ENCODE peak calls at places on chromosomes 13 and 19, in seven cellular contexts. V, B, Z, S, Y, R and U are unnamed samples.

GRCh38 chr19:5914946-5915781 is 1.1 kb downstream of the CAPS start:
- DNase-seq in V (no peak), B (no peak), Z (peak), S (no peak), Y (peak), R (no peak), U (no peak)

GRCh38 chr19:33193864-33194362 is at the start of gene LRP3:
- DNase-seq in V (no peak), B (no peak), Z (peak), S (peak), Y (peak), R (no peak), U (peak)

GRCh38 chr19:42471554-42472249 is 29.0 kb upstream of the CXCL17 start:
- DNase-seq in V (peak), B (peak), Z (no peak), S (no peak), Y (no peak), R (no peak), U (no peak)

GRCh38 chr19:37930416-37930815 is 23.4 kb downstream of the SIPA1L3 start:
- DNase-seq in V (no peak), B (no peak), Z (no peak), S (no peak), Y (no peak), R (no peak), U (no peak)

GRCh38 chr13:63041640-63042414 is 1626.2 kb upstream of the PCDH20 start:
- DNase-seq in V (no peak), B (no peak), Z (no peak), S (no peak), Y (no peak), R (no peak), U (no peak)

GRCh38 chr13:113320226-113320875 is 23.3 kb downstream of the LAMP1 start:
- DNase-seq in V (no peak), B (no peak), Z (no peak), S (no peak), Y (no peak), R (no peak), U (no peak)

GRCh38 chr13:68056816-68057710 is 826.9 kb upstream of the PCDH9 start:
- DNase-seq in V (peak), B (peak), Z (no peak), S (no peak), Y (no peak), R (no peak), U (no peak)

GRCh38 chr13:80873589-80873988 is 532.7 kb upstream of the SPRY2 start:
- DNase-seq in V (peak), B (no peak), Z (no peak), S (no peak), Y (no peak), R (no peak), U (no peak)

GRCh38 chr19:19595171-19595701 is 23.3 kb downstream of the PBX4 start:
- DNase-seq in V (no peak), B (peak), Z (no peak), S (no peak), Y (no peak), R (no peak), U (no peak)

GRCh38 chr19:13103961-13104847 is 1.5 kb upstream of the LYL1 start:
- DNase-seq in V (no peak), B (no peak), Z (peak), S (no peak), Y (no peak), R (peak), U (peak)

GRCh38 chr13:63517376-63517775 is 2101.7 kb upstream of the PCDH20 start:
- DNase-seq in V (no peak), B (peak), Z (no peak), S (peak), Y (no peak), R (no peak), U (no peak)

GRCh38 chr13:73303858-73304257 is 245.1 kb downstream of the KLF5 start:
- DNase-seq in V (peak), B (peak), Z (no peak), S (no peak), Y (no peak), R (no peak), U (no peak)

GRCh38 chr19:42193706-42194105 is 23.8 kb downstream of the DEDD2 start:
- DNase-seq in V (no peak), B (no peak), Z (no peak), S (no peak), Y (no peak), R (no peak), U (no peak)

GRCh38 chr13:80931118-80931517 is 590.2 kb upstream of the SPRY2 start:
- DNase-seq in V (no peak), B (no peak), Z (no peak), S (no peak), Y (no peak), R (no peak), U (no peak)

GRCh38 chr19:45663800-45664199 is 4.2 kb upstream of the GIPR start:
- DNase-seq in V (no peak), B (no peak), Z (no peak), S (no peak), Y (no peak), R (no peak), U (no peak)

GRCh38 chr19:3531716-3532115 is 7.3 kb upstream of the TEKTIP1 start:
- DNase-seq in V (no peak), B (no peak), Z (no peak), S (no peak), Y (no peak), R (no peak), U (no peak)

GRCh38 chr13:35014606-35015005 is 72.5 kb downstream of the NBEA start:
- DNase-seq in V (no peak), B (no peak), Z (no peak), S (no peak), Y (no peak), R (no peak), U (peak)

GRCh38 chr19:28535352-28535775 is 677.6 kb downstream of the UQCRFS1 start:
- DNase-seq in V (no peak), B (no peak), Z (no peak), S (no peak), Y (no peak), R (no peak), U (no peak)

GRCh38 chr19:13079542-13079986 is 23.1 kb downstream of the LYL1 start:
- DNase-seq in V (no peak), B (peak), Z (no peak), S (peak), Y (no peak), R (no peak), U (no peak)

GRCh38 chr13:93947651-93948050 is 531.8 kb downstream of the DCT start:
- DNase-seq in V (no peak), B (no peak), Z (no peak), S (no peak), Y (no peak), R (no peak), U (no peak)

GRCh38 chr19:16509141-16510061 is 13.2 kb downstream of the C19orf44 start:
- DNase-seq in V (peak), B (no peak), Z (no peak), S (no peak), Y (no peak), R (no peak), U (no peak)

GRCh38 chr13:97223711-97224461 is 1.8 kb downstream of the MBNL2 start:
- DNase-seq in V (peak), B (peak), Z (peak), S (peak), Y (no peak), R (no peak), U (peak)

GRCh38 chr13:99496322-99497142 is 4.7 kb upstream of the TM9SF2 start:
- DNase-seq in V (no peak), B (peak), Z (no peak), S (peak), Y (peak), R (peak), U (no peak)

GRCh38 chr13:27659466-27659865 is 37.8 kb downstream of the POLR1D start:
- DNase-seq in V (no peak), B (no peak), Z (peak), S (no peak), Y (no peak), R (no peak), U (no peak)

GRCh38 chr13:50697746-50698526 is 145.6 kb downstream of the DLEU7 start:
- DNase-seq in V (no peak), B (no peak), Z (no peak), S (no peak), Y (no peak), R (no peak), U (no peak)

GRCh38 chr19:49808762-49809154 is 4.3 kb downstream of the FUZ start:
- DNase-seq in V (peak), B (no peak), Z (peak), S (peak), Y (peak), R (peak), U (no peak)

GRCh38 chr13:57633141-57633949 is 1.8 kb downstream of the PCDH17 start:
- DNase-seq in V (no peak), B (no peak), Z (peak), S (no peak), Y (no peak), R (no peak), U (peak)

GRCh38 chr13:50126378-50127016 is 111.3 kb downstream of the KCNRG start:
- DNase-seq in V (no peak), B (no peak), Z (peak), S (peak), Y (no peak), R (peak), U (no peak)

GRCh38 chr19:41887711-41888382 is 4.9 kb downstream of the ARHGEF1 start:
- DNase-seq in V (peak), B (peak), Z (no peak), S (no peak), Y (peak), R (peak), U (no peak)

GRCh38 chr19:13847033-13847899 is 29.7 kb upstream of the NANOS3 start:
- DNase-seq in V (peak), B (peak), Z (peak), S (peak), Y (peak), R (peak), U (peak)

GRCh38 chr19:3801412-3802096 is 15.4 kb upstream of the MATK start:
- DNase-seq in V (peak), B (no peak), Z (peak), S (no peak), Y (no peak), R (peak), U (peak)

GRCh38 chr13:44967656-44968451 is 21.4 kb downstream of the NUFIP1 start:
- DNase-seq in V (no peak), B (no peak), Z (no peak), S (no peak), Y (no peak), R (no peak), U (peak)

GRCh38 chr19:45492627-45493470 is 4.0 kb downstream of the RTN2 start:
- DNase-seq in V (no peak), B (no peak), Z (peak), S (peak), Y (peak), R (no peak), U (peak)

GRCh38 chr13:33490461-33491327 is 205.1 kb upstream of the STARD13 start:
- DNase-seq in V (no peak), B (no peak), Z (no peak), S (peak), Y (no peak), R (no peak), U (peak)